ENCODE peak calls at places on chromosomes 3 and 15, in nine cellular contexts. One of them, this sample, is unnamed.

GRCh38 chr3:72006631-72007556 is 221.9 kb upstream of the PROK2 start:
- DNase-seq in HS-5: no peak
- DNase-seq in GM04504: no peak
- DNase-seq in activated CD4-positive, alpha-beta T cell treated with anti-CD3 and anti-CD28 coated beads for 36 hours: no peak
- DNase-seq in lower leg skin: no peak
- DNase-seq in mucosa of gallbladder: no peak
- DNase-seq in GM12865: no peak
- DNase-seq in HTR-8/SVneo: no peak
- DNase-seq in GM23248: peak; percentile 24
- DNase-seq in this sample: no peak

GRCh38 chr3:108486910-108487309 is 23.5 kb downstream of the MYH15 start:
- DNase-seq in HS-5: no peak
- DNase-seq in GM04504: no peak
- DNase-seq in activated CD4-positive, alpha-beta T cell treated with anti-CD3 and anti-CD28 coated beads for 36 hours: no peak
- DNase-seq in lower leg skin: no peak
- DNase-seq in mucosa of gallbladder: no peak
- DNase-seq in GM12865: no peak
- DNase-seq in HTR-8/SVneo: peak; percentile 27
- DNase-seq in GM23248: peak; percentile 66
- DNase-seq in this sample: no peak

GRCh38 chr3:15536856-15537255 is 15.3 kb upstream of the COLQ start:
- DNase-seq in HS-5: no peak
- DNase-seq in GM04504: no peak
- DNase-seq in activated CD4-positive, alpha-beta T cell treated with anti-CD3 and anti-CD28 coated beads for 36 hours: no peak
- DNase-seq in lower leg skin: no peak
- DNase-seq in mucosa of gallbladder: no peak
- DNase-seq in GM12865: no peak
- DNase-seq in HTR-8/SVneo: no peak
- DNase-seq in GM23248: no peak
- DNase-seq in this sample: no peak

GRCh38 chr3:156489462-156489911 is 65.4 kb downstream of the SSR3 start:
- DNase-seq in HS-5: peak; percentile 53
- DNase-seq in GM04504: peak; percentile 44
- DNase-seq in activated CD4-positive, alpha-beta T cell treated with anti-CD3 and anti-CD28 coated beads for 36 hours: no peak
- DNase-seq in lower leg skin: no peak
- DNase-seq in mucosa of gallbladder: no peak
- DNase-seq in GM12865: peak; percentile 28
- DNase-seq in HTR-8/SVneo: no peak
- DNase-seq in GM23248: peak; percentile 89
- DNase-seq in this sample: no peak

GRCh38 chr3:126434931-126435411 is 40.3 kb downstream of the CFAP100 start:
- DNase-seq in HS-5: no peak
- DNase-seq in GM04504: no peak
- DNase-seq in activated CD4-positive, alpha-beta T cell treated with anti-CD3 and anti-CD28 coated beads for 36 hours: no peak
- DNase-seq in lower leg skin: no peak
- DNase-seq in mucosa of gallbladder: no peak
- DNase-seq in GM12865: no peak
- DNase-seq in HTR-8/SVneo: no peak
- DNase-seq in GM23248: no peak
- DNase-seq in this sample: no peak

GRCh38 chr15:101187820-101188516 is 63.9 kb downstream of the CHSY1 start:
- DNase-seq in HS-5: no peak
- DNase-seq in GM04504: peak; percentile 88
- DNase-seq in activated CD4-positive, alpha-beta T cell treated with anti-CD3 and anti-CD28 coated beads for 36 hours: no peak
- DNase-seq in lower leg skin: no peak
- DNase-seq in mucosa of gallbladder: no peak
- DNase-seq in GM12865: peak; percentile 52
- DNase-seq in HTR-8/SVneo: peak; percentile 38
- DNase-seq in GM23248: no peak
- DNase-seq in this sample: no peak

GRCh38 chr3:73874596-73874995 is 249.9 kb upstream of the PDZRN3 start:
- DNase-seq in HS-5: no peak
- DNase-seq in GM04504: no peak
- DNase-seq in activated CD4-positive, alpha-beta T cell treated with anti-CD3 and anti-CD28 coated beads for 36 hours: no peak
- DNase-seq in lower leg skin: no peak
- DNase-seq in mucosa of gallbladder: no peak
- DNase-seq in GM12865: no peak
- DNase-seq in HTR-8/SVneo: no peak
- DNase-seq in GM23248: no peak
- DNase-seq in this sample: no peak

GRCh38 chr3:194067949-194068362 is 68.0 kb upstream of the HES1 start:
- DNase-seq in HS-5: no peak
- DNase-seq in GM04504: no peak
- DNase-seq in activated CD4-positive, alpha-beta T cell treated with anti-CD3 and anti-CD28 coated beads for 36 hours: no peak
- DNase-seq in lower leg skin: no peak
- DNase-seq in mucosa of gallbladder: no peak
- DNase-seq in GM12865: no peak
- DNase-seq in HTR-8/SVneo: no peak
- DNase-seq in GM23248: no peak
- DNase-seq in this sample: no peak

GRCh38 chr15:78456391-78456790 is 18.4 kb downstream of the IREB2 start:
- DNase-seq in HS-5: no peak
- DNase-seq in GM04504: no peak
- DNase-seq in activated CD4-positive, alpha-beta T cell treated with anti-CD3 and anti-CD28 coated beads for 36 hours: no peak
- DNase-seq in lower leg skin: no peak
- DNase-seq in mucosa of gallbladder: no peak
- DNase-seq in GM12865: no peak
- DNase-seq in HTR-8/SVneo: no peak
- DNase-seq in GM23248: no peak
- DNase-seq in this sample: no peak

GRCh38 chr3:13262493-13263211 is 157.5 kb downstream of the NUP210 start:
- DNase-seq in HS-5: no peak
- DNase-seq in GM04504: no peak
- DNase-seq in activated CD4-positive, alpha-beta T cell treated with anti-CD3 and anti-CD28 coated beads for 36 hours: no peak
- DNase-seq in lower leg skin: no peak
- DNase-seq in mucosa of gallbladder: no peak
- DNase-seq in GM12865: no peak
- DNase-seq in HTR-8/SVneo: no peak
- DNase-seq in GM23248: no peak
- DNase-seq in this sample: no peak

GRCh38 chr3:22959593-22959992 is 243.5 kb upstream of the UBE2E2 start:
- DNase-seq in HS-5: no peak
- DNase-seq in GM04504: no peak
- DNase-seq in activated CD4-positive, alpha-beta T cell treated with anti-CD3 and anti-CD28 coated beads for 36 hours: no peak
- DNase-seq in lower leg skin: no peak
- DNase-seq in mucosa of gallbladder: no peak
- DNase-seq in GM12865: peak; percentile 78
- DNase-seq in HTR-8/SVneo: no peak
- DNase-seq in GM23248: no peak
- DNase-seq in this sample: no peak

GRCh38 chr3:156317457-156317856 is 197.1 kb downstream of the KCNAB1 start:
- DNase-seq in HS-5: no peak
- DNase-seq in GM04504: peak; percentile 33
- DNase-seq in activated CD4-positive, alpha-beta T cell treated with anti-CD3 and anti-CD28 coated beads for 36 hours: no peak
- DNase-seq in lower leg skin: no peak
- DNase-seq in mucosa of gallbladder: no peak
- DNase-seq in GM12865: no peak
- DNase-seq in HTR-8/SVneo: peak; percentile 9
- DNase-seq in GM23248: peak; percentile 68
- DNase-seq in this sample: no peak

GRCh38 chr3:4852780-4853748 is 126.2 kb upstream of the BHLHE40 start:
- DNase-seq in HS-5: no peak
- DNase-seq in GM04504: no peak
- DNase-seq in activated CD4-positive, alpha-beta T cell treated with anti-CD3 and anti-CD28 coated beads for 36 hours: no peak
- DNase-seq in lower leg skin: no peak
- DNase-seq in mucosa of gallbladder: no peak
- DNase-seq in GM12865: no peak
- DNase-seq in HTR-8/SVneo: no peak
- DNase-seq in GM23248: peak; percentile 33
- DNase-seq in this sample: no peak

GRCh38 chr3:108404409-108404808 is 106.0 kb downstream of the MYH15 start:
- DNase-seq in HS-5: no peak
- DNase-seq in GM04504: no peak
- DNase-seq in activated CD4-positive, alpha-beta T cell treated with anti-CD3 and anti-CD28 coated beads for 36 hours: no peak
- DNase-seq in lower leg skin: no peak
- DNase-seq in mucosa of gallbladder: no peak
- DNase-seq in GM12865: no peak
- DNase-seq in HTR-8/SVneo: no peak
- DNase-seq in GM23248: peak; percentile 28
- DNase-seq in this sample: no peak

GRCh38 chr15:72850833-72851232 is 67.3 kb upstream of the ADPGK start:
- DNase-seq in HS-5: no peak
- DNase-seq in GM04504: no peak
- DNase-seq in activated CD4-positive, alpha-beta T cell treated with anti-CD3 and anti-CD28 coated beads for 36 hours: no peak
- DNase-seq in lower leg skin: no peak
- DNase-seq in mucosa of gallbladder: no peak
- DNase-seq in GM12865: no peak
- DNase-seq in HTR-8/SVneo: no peak
- DNase-seq in GM23248: no peak
- DNase-seq in this sample: no peak

GRCh38 chr3:45748068-45748467 is 48.3 kb downstream of the SLC6A20 start:
- DNase-seq in HS-5: no peak
- DNase-seq in GM04504: no peak
- DNase-seq in activated CD4-positive, alpha-beta T cell treated with anti-CD3 and anti-CD28 coated beads for 36 hours: no peak
- DNase-seq in lower leg skin: no peak
- DNase-seq in mucosa of gallbladder: no peak
- DNase-seq in GM12865: no peak
- DNase-seq in HTR-8/SVneo: no peak
- DNase-seq in GM23248: no peak
- DNase-seq in this sample: no peak

GRCh38 chr15:90286678-90287077 is 21.2 kb downstream of the NGRN start:
- DNase-seq in HS-5: no peak
- DNase-seq in GM04504: no peak
- DNase-seq in activated CD4-positive, alpha-beta T cell treated with anti-CD3 and anti-CD28 coated beads for 36 hours: peak; percentile 61
- DNase-seq in lower leg skin: no peak
- DNase-seq in mucosa of gallbladder: no peak
- DNase-seq in GM12865: peak; percentile 58
- DNase-seq in HTR-8/SVneo: peak; percentile 47
- DNase-seq in GM23248: peak; percentile 45
- DNase-seq in this sample: peak; percentile 48

GRCh38 chr15:70447927-70448698 is 315.2 kb downstream of the UACA start:
- DNase-seq in HS-5: no peak
- DNase-seq in GM04504: no peak
- DNase-seq in activated CD4-positive, alpha-beta T cell treated with anti-CD3 and anti-CD28 coated beads for 36 hours: peak; percentile 60
- DNase-seq in lower leg skin: no peak
- DNase-seq in mucosa of gallbladder: peak; percentile 24
- DNase-seq in GM12865: no peak
- DNase-seq in HTR-8/SVneo: no peak
- DNase-seq in GM23248: no peak
- DNase-seq in this sample: peak; percentile 49

GRCh38 chr3:37237252-37237651 is 62.9 kb upstream of the LRRFIP2 start:
- DNase-seq in HS-5: no peak
- DNase-seq in GM04504: no peak
- DNase-seq in activated CD4-positive, alpha-beta T cell treated with anti-CD3 and anti-CD28 coated beads for 36 hours: no peak
- DNase-seq in lower leg skin: no peak
- DNase-seq in mucosa of gallbladder: no peak
- DNase-seq in GM12865: no peak
- DNase-seq in HTR-8/SVneo: peak; percentile 24
- DNase-seq in GM23248: no peak
- DNase-seq in this sample: no peak

GRCh38 chr3:107938128-107938527 is 152.7 kb downstream of the CD47 start:
- DNase-seq in HS-5: peak; percentile 64
- DNase-seq in GM04504: peak; percentile 58
- DNase-seq in activated CD4-positive, alpha-beta T cell treated with anti-CD3 and anti-CD28 coated beads for 36 hours: peak; percentile 17
- DNase-seq in lower leg skin: no peak
- DNase-seq in mucosa of gallbladder: peak; percentile 28
- DNase-seq in GM12865: peak; percentile 7
- DNase-seq in HTR-8/SVneo: no peak
- DNase-seq in GM23248: peak; percentile 89
- DNase-seq in this sample: peak; percentile 20

GRCh38 chr3:129015388-129016105 is 14.4 kb downstream of the EFCC1 start:
- DNase-seq in HS-5: no peak
- DNase-seq in GM04504: no peak
- DNase-seq in activated CD4-positive, alpha-beta T cell treated with anti-CD3 and anti-CD28 coated beads for 36 hours: peak; percentile 55
- DNase-seq in lower leg skin: no peak
- DNase-seq in mucosa of gallbladder: no peak
- DNase-seq in GM12865: peak; percentile 44
- DNase-seq in HTR-8/SVneo: no peak
- DNase-seq in GM23248: peak; percentile 30
- DNase-seq in this sample: peak; percentile 66

GRCh38 chr15:39362832-39363561 is 217.9 kb upstream of the THBS1 start:
- DNase-seq in HS-5: peak; percentile 50
- DNase-seq in GM04504: peak; percentile 55
- DNase-seq in activated CD4-positive, alpha-beta T cell treated with anti-CD3 and anti-CD28 coated beads for 36 hours: no peak
- DNase-seq in lower leg skin: no peak
- DNase-seq in mucosa of gallbladder: no peak
- DNase-seq in GM12865: no peak
- DNase-seq in HTR-8/SVneo: peak; percentile 27
- DNase-seq in GM23248: peak; percentile 90
- DNase-seq in this sample: no peak

GRCh38 chr15:29141908-29142747 is 127.5 kb downstream of the NSMCE3 start:
- DNase-seq in HS-5: no peak
- DNase-seq in GM04504: no peak
- DNase-seq in activated CD4-positive, alpha-beta T cell treated with anti-CD3 and anti-CD28 coated beads for 36 hours: no peak
- DNase-seq in lower leg skin: no peak
- DNase-seq in mucosa of gallbladder: no peak
- DNase-seq in GM12865: peak; percentile 44
- DNase-seq in HTR-8/SVneo: no peak
- DNase-seq in GM23248: no peak
- DNase-seq in this sample: no peak

GRCh38 chr15:101060576-101061551 is 141.7 kb downstream of the LRRK1 start:
- DNase-seq in HS-5: no peak
- DNase-seq in GM04504: no peak
- DNase-seq in activated CD4-positive, alpha-beta T cell treated with anti-CD3 and anti-CD28 coated beads for 36 hours: no peak
- DNase-seq in lower leg skin: no peak
- DNase-seq in mucosa of gallbladder: no peak
- DNase-seq in GM12865: no peak
- DNase-seq in HTR-8/SVneo: no peak
- DNase-seq in GM23248: no peak
- DNase-seq in this sample: no peak